ENCODE peak calls at places on chromosome 12, in ten cellular contexts. O, Y, K, V, D, W, Z, T, M and F are unnamed samples. For H3K4me1, the result is how much of the 10 kb centered on the place peaks cover.

GRCh38 chr12:13114251-13115052 is 11.0 kb upstream of the GSG1 start:
- DNase-seq in Z (peak), T (no peak), O (no peak), Y (no peak), V (no peak), K (no peak), D (no peak), W (no peak), M (no peak), F (no peak)

GRCh38 chr12:83476006-83476405 is 789.3 kb downstream of the TMTC2 start:
- DNase-seq in W (no peak), M (no peak), O (no peak), K (no peak), Z (no peak), Y (no peak), D (no peak), T (no peak), V (no peak), F (no peak)

GRCh38 chr12:132505852-132506219 is 15.9 kb downstream of the FBRSL1 start:
- DNase-seq in O (no peak), M (no peak), W (no peak), T (no peak), D (no peak), Z (no peak), V (no peak), Y (no peak), K (no peak), F (no peak)

GRCh38 chr12:25496098-25496587 is 56.9 kb downstream of the LMNTD1 start:
- DNase-seq in O (peak), W (peak), M (peak), Z (no peak), K (no peak), Y (no peak), D (no peak), T (no peak), V (no peak), F (no peak)

GRCh38 chr12:49293056-49293956 is 1.6 kb upstream of the PRPH start:
- DNase-seq in K (peak), W (no peak), V (no peak), Y (peak), T (no peak), M (no peak), O (no peak), D (peak), Z (peak), F (peak)

GRCh38 chr12:53062977-53063707 is 13.3 kb downstream of the TNS2 start:
- DNase-seq in V (no peak), M (no peak), K (no peak), T (peak), O (no peak), Z (no peak), D (no peak), Y (no peak), W (no peak), F (peak)

GRCh38 chr12:25005376-25005775 is 56.5 kb upstream of the BCAT1 start:
- DNase-seq in Z (no peak), D (no peak), V (no peak), O (no peak), T (no peak), W (no peak), M (no peak), K (no peak), Y (no peak), F (no peak)

GRCh38 chr12:62800707-62801400 is 134.1 kb downstream of the PPM1H start:
- DNase-seq in T (no peak), Z (no peak), W (no peak), Y (no peak), O (no peak), K (no peak), M (no peak), D (no peak), V (no peak), F (no peak)

GRCh38 chr12:91778938-91779400 is 366.7 kb downstream of the BTG1 start:
- DNase-seq in O (peak), Y (peak), V (peak), T (no peak), M (peak), Z (no peak), K (no peak), D (peak), W (peak), F (no peak)

GRCh38 chr12:105820407-105821140 is 318.2 kb downstream of the NUAK1 start:
- DNase-seq in M (no peak), T (no peak), V (no peak), O (peak), D (peak), Z (peak), Y (peak), K (no peak), W (peak), F (peak)

GRCh38 chr12:113072136-113072535 is 15.6 kb downstream of the DTX1 start:
- DNase-seq in O (no peak), Y (no peak), T (no peak), D (no peak), M (no peak), V (no peak), Z (no peak), W (no peak), K (no peak), F (no peak)

GRCh38 chr12:54405573-54405972 is 13.5 kb downstream of the ITGA5 start:
- DNase-seq in D (no peak), V (no peak), M (no peak), W (no peak), Y (no peak), O (no peak), K (no peak), Z (no peak), T (no peak), F (no peak)

GRCh38 chr12:26564391-26564790 is 268.6 kb downstream of the ITPR2 start:
- DNase-seq in K (no peak), Z (no peak), W (peak), M (peak), D (no peak), T (no peak), O (peak), Y (no peak), V (no peak), F (no peak)

GRCh38 chr12:54437697-54438096 is 18.6 kb upstream of the ITGA5 start:
- DNase-seq in Y (no peak), D (no peak), W (no peak), Z (no peak), V (no peak), M (no peak), O (no peak), T (no peak), K (no peak), F (no peak)

GRCh38 chr12:121325922-121326396 is 26.3 kb downstream of the ANAPC5 start:
- DNase-seq in Z (no peak), M (peak), T (no peak), Y (no peak), O (no peak), K (no peak), D (no peak), V (no peak), W (no peak), F (no peak)

GRCh38 chr12:48923117-48923516 is 2.2 kb downstream of the FKBP11 start:
- DNase-seq in K (no peak), Z (no peak), Y (no peak), D (no peak), M (no peak), O (no peak), W (no peak), T (no peak), V (no peak), F (no peak)

GRCh38 chr12:23954332-23954731 is 4.9 kb upstream of the SOX5 start:
- DNase-seq in O (peak), M (no peak), Y (no peak), W (peak), V (no peak), K (no peak), D (no peak), T (no peak), Z (no peak), F (no peak)

GRCh38 chr12:63495974-63496373 is 172.3 kb downstream of the DPY19L2 start:
- DNase-seq in V (no peak), K (no peak), Y (no peak), O (no peak), M (no peak), Z (no peak), W (no peak), D (no peak), T (no peak), F (no peak)

GRCh38 chr12:22443379-22444316 is 100.7 kb downstream of the C2CD5 start:
- DNase-seq in W (peak), M (peak), D (peak), Y (peak), K (no peak), Z (peak), O (peak), T (no peak), V (peak), F (peak)

GRCh38 chr12:15276088-15276698 is 46.1 kb upstream of the PTPRO start:
- DNase-seq in V (no peak), K (no peak), M (peak), T (no peak), W (peak), O (peak), Z (peak), D (no peak), Y (peak), F (no peak)

GRCh38 chr12:98370976-98371375 is 144.4 kb upstream of the TMPO start:
- DNase-seq in W (no peak), V (no peak), D (no peak), M (no peak), T (no peak), O (no peak), Y (no peak), Z (no peak), K (no peak), F (no peak)

GRCh38 chr12:15689751-15690191 is 99.4 kb downstream of the EPS8 start:
- DNase-seq in K (no peak), M (no peak), W (no peak), Z (no peak), O (no peak), V (no peak), D (no peak), T (no peak), Y (no peak), F (no peak)

DNA sequence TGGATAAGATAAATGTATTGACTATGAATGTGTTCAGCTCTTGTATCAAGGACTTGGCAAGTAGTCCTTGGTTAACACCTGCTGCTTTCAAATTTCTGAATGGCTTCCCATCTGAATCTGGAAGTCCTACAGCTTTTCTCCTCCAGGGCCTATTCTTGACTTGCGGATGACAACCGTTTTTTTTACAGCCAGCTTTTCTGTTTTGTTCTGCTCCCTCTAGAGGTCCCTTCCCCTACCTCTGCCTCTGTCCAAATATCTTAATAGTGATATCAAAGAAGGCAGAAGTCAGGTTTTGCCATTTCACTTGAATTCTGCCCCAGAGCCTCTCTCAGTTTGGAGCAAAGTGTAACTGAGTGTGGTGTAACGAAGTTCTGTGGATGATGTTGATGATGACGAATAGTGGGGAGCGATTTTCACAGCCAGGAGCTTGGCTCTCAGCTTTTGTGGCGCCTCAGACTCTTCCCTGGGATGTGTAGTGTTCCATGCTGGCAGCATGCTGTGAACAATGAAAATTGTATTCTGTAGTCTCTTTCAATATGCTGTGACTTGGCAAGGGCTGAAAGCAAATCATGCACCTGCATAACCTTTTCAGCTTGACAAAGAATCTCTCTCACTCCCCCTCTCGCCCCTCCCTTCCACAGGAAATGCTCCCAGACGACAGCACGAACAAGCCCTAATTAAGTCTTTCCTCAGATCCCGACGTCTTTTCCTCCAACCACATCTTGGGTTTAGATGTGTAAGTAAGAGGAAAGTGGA is 5.0 kb upstream of the SLC4A8 start:
- DNase-seq in M (no peak), T (no peak), O (no peak), Y (no peak), Z (peak), D (no peak), K (no peak), V (no peak), W (no peak), F (no peak)
- TF ChIP-seq CTCF in M (no peak), T (no peak), O (peak), Y (no peak), Z (peak), D (no peak), K (no peak), V (no peak), W (peak), F (no peak)

GRCh38 chr12:58950739-58951100 is 30.4 kb upstream of the LRIG3 start:
- DNase-seq in Y (peak), D (no peak), V (no peak), O (no peak), K (no peak), W (no peak), Z (no peak), T (no peak), M (peak), F (no peak)
- H3K4me1 ChIP-seq in Y (under half), D (under half), V (under half), O (under half), K (under half), W (under half), Z (under half), T (under half), M (under half), F (under half)

GRCh38 chr12:88600272-88600671 is 20.0 kb upstream of the KITLG start:
- DNase-seq in Y (no peak), T (no peak), O (peak), Z (no peak), V (no peak), M (no peak), K (no peak), D (no peak), W (peak), F (no peak)
- TF ChIP-seq CTCF in Y (no peak), T (no peak), O (no peak), Z (no peak), V (no peak), M (no peak), K (no peak), D (no peak), W (no peak), F (no peak)

DNA sequence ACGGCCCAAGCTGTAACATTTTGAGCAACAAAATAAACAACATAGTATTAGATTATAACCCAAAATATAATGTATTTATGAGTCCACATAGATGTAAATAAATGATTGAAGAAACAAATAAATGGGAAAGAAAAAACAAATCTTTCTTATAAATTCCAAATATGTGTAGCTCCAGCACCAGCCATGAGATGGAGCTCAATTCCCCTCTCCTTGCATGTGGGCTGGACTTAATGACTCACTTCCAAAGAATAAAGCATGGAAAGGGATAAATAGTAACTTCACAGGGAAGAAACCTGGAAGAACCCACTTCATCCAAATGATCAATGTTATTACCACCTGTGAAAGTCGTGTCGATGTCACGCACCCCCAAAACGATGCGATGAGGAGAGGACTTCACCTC is 158.8 kb downstream of the RPAP3 start:
- DNase-seq in M (peak), V (no peak), K (no peak), Y (no peak), Z (peak), W (peak), O (peak), D (no peak), T (no peak), F (no peak)
- H3K4me1 ChIP-seq in M (under half), V (under half), K (under half), Y (under half), Z (under half), W (under half), O (under half), D (under half), T (under half), F (under half)

GRCh38 chr12:89038831-89039509 is 313.3 kb downstream of the DUSP6 start:
- DNase-seq in Z (no peak), D (no peak), V (no peak), O (no peak), K (no peak), Y (no peak), T (no peak), W (no peak), M (no peak), F (no peak)

DNA sequence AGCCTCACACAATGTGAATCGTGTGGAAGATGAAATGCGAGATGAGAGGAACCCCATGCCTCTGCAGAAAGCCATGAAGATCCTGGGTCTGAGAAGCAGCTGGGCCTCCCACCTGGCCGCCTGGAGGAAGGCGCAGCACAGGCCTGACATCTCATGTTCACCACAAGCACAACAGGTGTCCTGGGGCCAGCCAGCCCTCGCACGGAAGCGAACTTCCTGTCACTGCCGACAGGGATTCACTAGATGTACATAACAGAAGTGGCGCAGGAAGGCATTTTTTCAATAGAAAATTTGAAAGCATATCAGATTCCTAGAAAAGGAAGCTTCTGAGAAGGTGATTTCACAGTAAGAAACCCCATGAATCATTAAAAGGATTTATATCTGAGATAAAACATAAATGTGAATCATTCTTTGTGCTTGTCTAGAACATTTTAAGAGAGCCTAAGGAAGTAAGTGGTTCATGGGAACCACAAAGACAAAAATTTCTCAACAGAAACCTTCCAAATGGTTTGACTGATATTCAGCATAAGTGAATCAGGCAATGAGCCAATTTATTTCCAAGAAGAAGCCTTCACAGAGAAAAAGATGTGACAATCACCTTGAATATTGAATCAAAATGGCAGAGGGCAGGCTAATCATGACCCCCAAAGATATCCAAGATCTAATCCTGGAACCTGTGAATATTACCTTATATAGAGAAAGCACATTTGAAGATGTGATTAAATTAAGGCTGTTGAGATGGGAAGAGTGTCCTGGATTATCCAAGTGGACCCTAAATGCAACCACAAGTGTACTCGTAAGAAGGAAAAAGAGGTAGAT is 311.9 kb downstream of the DUSP6 start:
- DNase-seq in O (peak), M (no peak), K (no peak), V (peak), T (no peak), Z (no peak), D (no peak), W (peak), Y (peak), F (no peak)
- TF ChIP-seq CTCF in O (no peak), M (no peak), K (no peak), V (no peak), T (no peak), Z (no peak), D (no peak), W (no peak), Y (no peak), F (no peak)